ENCODE peak calls at places on chromosomes 5 and 9, in nine cellular contexts. S is fibroblast of mammary gland, G is IMR-90, Z is astrocyte of the spinal cord, P is Calu3, U is endothelial cell, W is transverse colon, B is WTC11, Y is progenitor cell of endocrine pancreas. F is an unnamed sample.

GRCh38 chr5:180303226-180304015 is 11.5 kb upstream of the MAPK9 start:
- DNase-seq in S (no peak), P (no peak), Z (no peak), W (no peak), U (no peak), B (no peak), Y (no peak), G (no peak), F (no peak)

GRCh38 chr9:127492616-127493015 is 41.3 kb downstream of the LRSAM1 start:
- DNase-seq in Y (no peak), P (no peak), W (no peak), G (no peak), U (no peak), Z (no peak), S (no peak), B (no peak), F (no peak)

GRCh38 chr5:159022178-159022556 is 77.5 kb downstream of the EBF1 start:
- DNase-seq in Y (no peak), Z (peak; percentile 73), U (no peak), S (peak; percentile 94), B (no peak), W (no peak), P (no peak), G (peak; percentile 86), F (no peak)

GRCh38 chr5:64727150-64727549 is 36.8 kb downstream of the SHISAL2B start:
- DNase-seq in B (no peak), Z (no peak), Y (no peak), S (no peak), G (no peak), W (no peak), U (no peak), P (no peak), F (no peak)

GRCh38 chr9:33250458-33250995 is 10.6 kb downstream of the SPINK4 start:
- DNase-seq in P (no peak), S (peak; percentile 83), W (no peak), Z (no peak), G (peak; percentile 85), B (no peak), U (no peak), Y (no peak), F (no peak)

GRCh38 chr9:4389755-4390154 is 89.9 kb upstream of the GLIS3 start:
- DNase-seq in Y (no peak), B (no peak), P (no peak), U (no peak), S (no peak), Z (no peak), G (no peak), W (no peak), F (no peak)

GRCh38 chr5:66739923-66740322 is 143.7 kb downstream of the MAST4 start:
- DNase-seq in Y (no peak), S (no peak), U (no peak), W (no peak), G (no peak), Z (no peak), B (no peak), P (no peak), F (no peak)

GRCh38 chr5:161096006-161096405 is 244.0 kb upstream of the ATP10B start:
- DNase-seq in P (peak; percentile 28), S (no peak), B (no peak), Z (no peak), G (no peak), U (no peak), Y (no peak), W (no peak), F (no peak)

GRCh38 chr9:132672413-132672690 is 2.1 kb downstream of the GTF3C4 start:
- DNase-seq in B (no peak), U (no peak), P (peak; percentile 14), G (peak; percentile 26), Y (no peak), Z (no peak), S (peak; percentile 41), W (no peak), F (no peak)

GRCh38 chr5:3451961-3452360 is 143.7 kb upstream of the IRX1 start:
- DNase-seq in W (no peak), B (no peak), P (no peak), G (no peak), S (no peak), Z (no peak), U (no peak), Y (no peak), F (no peak)

GRCh38 chr5:14077501-14077900 is 65.6 kb upstream of the TRIO start:
- DNase-seq in G (no peak), Y (no peak), W (no peak), S (no peak), P (no peak), U (no peak), B (no peak), Z (no peak), F (no peak)

GRCh38 chr5:179803651-179804598 is 2.7 kb downstream of the MGAT4B start:
- DNase-seq in Y (no peak), S (peak; percentile 40), P (no peak), W (no peak), Z (no peak), G (peak; percentile 41), U (no peak), B (no peak), F (no peak)

GRCh38 chr5:133995903-133996563 is 8.7 kb downstream of the VDAC1 start:
- DNase-seq in U (no peak), P (no peak), S (no peak), Y (no peak), Z (no peak), G (no peak), W (no peak), B (no peak), F (no peak)

GRCh38 chr5:15501057-15501791 is 1.2 kb downstream of the FBXL7 start:
- DNase-seq in U (peak; percentile 65), Z (peak; percentile 85), S (peak; percentile 72), P (no peak), G (peak; percentile 76), Y (peak; percentile 26), B (peak; percentile 69), W (peak; percentile 18), F (no peak)

GRCh38 chr5:151740958-151741373 is 17.5 kb downstream of the ATOX1 start:
- DNase-seq in S (peak; percentile 79), U (no peak), B (no peak), W (no peak), Z (peak; percentile 77), P (no peak), Y (no peak), G (peak; percentile 81), F (no peak)
- TF ChIP-seq CTCF in S (no peak), U (peak; percentile 32), B (no peak), W (no peak), Z (no peak), P (no peak), Y (no peak), G (no peak), F (no peak)

GRCh38 chr5:21063146-21063545 is 1075.1 kb upstream of the CDH18 start:
- DNase-seq in B (no peak), P (no peak), Z (no peak), U (no peak), Y (no peak), G (no peak), W (no peak), S (no peak), F (no peak)

DNA sequence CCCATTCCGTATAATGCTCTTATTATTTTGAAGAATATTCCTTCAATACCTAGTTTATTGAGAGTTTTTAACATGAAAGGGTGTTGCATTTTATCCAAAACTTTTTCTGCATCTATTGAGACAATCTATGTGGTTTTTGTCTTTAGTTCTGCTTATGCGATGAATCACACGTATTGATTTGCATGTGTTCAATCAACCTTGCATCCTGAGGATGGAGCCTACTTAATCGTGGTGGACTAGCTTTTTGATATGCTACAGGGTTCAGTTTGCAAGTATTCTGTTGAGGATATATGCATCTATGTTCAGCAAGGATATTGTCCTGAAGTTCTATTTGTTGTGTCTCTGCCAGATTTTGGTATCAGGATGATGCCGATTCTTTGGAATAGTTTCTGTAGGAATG is 1070.3 kb upstream of the CDH18 start:
- DNase-seq in P (no peak), U (no peak), W (no peak), Y (no peak), Z (no peak), G (no peak), B (no peak), S (no peak), F (no peak)
- TF ChIP-seq CTCF in P (no peak), U (no peak), W (no peak), Y (no peak), Z (no peak), G (no peak), B (no peak), S (no peak), F (no peak)

GRCh38 chr9:115098226-115098965 is 19.6 kb downstream of the TNC start:
- DNase-seq in Y (no peak), W (no peak), P (no peak), B (no peak), G (no peak), Z (no peak), U (no peak), S (no peak), F (no peak)
- TF ChIP-seq CTCF in Y (no peak), W (no peak), P (no peak), B (no peak), G (no peak), Z (no peak), U (no peak), S (no peak), F (no peak)

GRCh38 chr9:69931340-69931739 is 110.7 kb downstream of the CFAP95 start:
- DNase-seq in Y (no peak), U (no peak), W (no peak), Z (no peak), S (no peak), B (no peak), P (no peak), G (no peak), F (no peak)
- TF ChIP-seq CTCF in Y (peak; percentile 53), U (no peak), W (no peak), Z (peak; percentile 55), S (peak; percentile 46), B (peak; percentile 14), P (peak; percentile 42), G (peak; percentile 43), F (no peak)